ENCODE peak calls at places on chromosomes 11 and 22, in ten cellular contexts. B, G, U, P, N, C, O, X, T and K are unnamed samples.

GRCh38 chr22:43241699-43242386 is 54.9 kb upstream of the TTLL12 start:
- DNase-seq in B (no peak), G (no peak), U (no peak), P (no peak), N (no peak), C (no peak), O (no peak), X (no peak), T (no peak), K (no peak)

GRCh38 chr11:92130432-92130831 is 94.2 kb upstream of the FAT3 start:
- DNase-seq in B (peak), G (no peak), U (no peak), P (peak), N (no peak), C (no peak), O (no peak), X (no peak), T (no peak), K (no peak)

GRCh38 chr11:75413864-75414263 is 14.5 kb downstream of the RPS3 start:
- DNase-seq in B (no peak), G (no peak), U (no peak), P (no peak), N (no peak), C (no peak), O (no peak), X (no peak), T (peak), K (peak)

GRCh38 chr22:38208549-38209097 is 6.8 kb downstream of the MAFF start:
- DNase-seq in B (no peak), G (no peak), U (no peak), P (no peak), N (no peak), C (no peak), O (no peak), X (no peak), T (no peak), K (no peak)

GRCh38 chr11:32809313-32809712 is 14.9 kb upstream of the CCDC73 start:
- DNase-seq in B (peak), G (peak), U (peak), P (peak), N (peak), C (peak), O (no peak), X (peak), T (peak), K (peak)

GRCh38 chr11:2801711-2802388 is 83.7 kb downstream of the CDKN1C start:
- DNase-seq in B (no peak), G (no peak), U (peak), P (no peak), N (peak), C (no peak), O (no peak), X (no peak), T (peak), K (no peak)

GRCh38 chr11:81658722-81659121 is 1074.9 kb downstream of the FAM181B start:
- DNase-seq in B (peak), G (no peak), U (no peak), P (peak), N (no peak), C (peak), O (no peak), X (no peak), T (no peak), K (peak)

GRCh38 chr11:74493816-74494630 is 499 bp upstream of the LIPT2 start:
- DNase-seq in B (peak), G (peak), U (no peak), P (peak), N (no peak), C (no peak), O (no peak), X (no peak), T (no peak), K (no peak)

GRCh38 chr11:113839842-113840241 is 35.5 kb downstream of the USP28 start:
- DNase-seq in B (no peak), G (no peak), U (no peak), P (no peak), N (no peak), C (no peak), O (no peak), X (no peak), T (no peak), K (no peak)

GRCh38 chr11:75453916-75454655 is 21.1 kb upstream of the KLHL35 start:
- DNase-seq in B (peak), G (no peak), U (no peak), P (peak), N (peak), C (no peak), O (no peak), X (no peak), T (no peak), K (no peak)

GRCh38 chr11:47924184-47924671 is 56.1 kb upstream of the PTPRJ start:
- DNase-seq in B (peak), G (peak), U (peak), P (peak), N (no peak), C (no peak), O (no peak), X (no peak), T (peak), K (no peak)

GRCh38 chr11:109785714-109786113 is 307.5 kb upstream of the ZC3H12C start:
- DNase-seq in B (peak), G (no peak), U (no peak), P (peak), N (no peak), C (no peak), O (no peak), X (no peak), T (no peak), K (no peak)

GRCh38 chr11:2207212-2207611 is 35.6 kb upstream of the TH start:
- DNase-seq in B (no peak), G (no peak), U (no peak), P (no peak), N (peak), C (no peak), O (no peak), X (no peak), T (no peak), K (no peak)

GRCh38 chr22:37051629-37052385 is at the start of gene KCTD17:
- DNase-seq in B (peak), G (peak), U (peak), P (peak), N (peak), C (peak), O (no peak), X (peak), T (peak), K (peak)

GRCh38 chr11:43393765-43394355 is 35.1 kb downstream of the TTC17 start:
- DNase-seq in B (peak), G (no peak), U (no peak), P (no peak), N (no peak), C (no peak), O (no peak), X (no peak), T (peak), K (no peak)

GRCh38 chr11:72816404-72816990 is 2.3 kb downstream of the ATG16L2 start:
- DNase-seq in B (peak), G (no peak), U (no peak), P (no peak), N (no peak), C (no peak), O (no peak), X (no peak), T (no peak), K (peak)

GRCh38 chr22:49406047-49406650 is 421.5 kb downstream of the BRD1 start:
- DNase-seq in B (no peak), G (no peak), U (no peak), P (no peak), N (no peak), C (no peak), O (no peak), X (no peak), T (peak), K (no peak)

GRCh38 chr22:21683401-21683811 is 17.6 kb downstream of the PPIL2 start:
- DNase-seq in B (no peak), G (no peak), U (no peak), P (no peak), N (no peak), C (no peak), O (no peak), X (no peak), T (no peak), K (no peak)
- H3K27ac ChIP-seq in B (no peak), G (no peak), U (no peak), P (no peak), N (no peak), C (no peak), O (no peak), X (no peak), T (no peak), K (no peak)

GRCh38 chr11:7611411-7611810 is 61.9 kb downstream of the CYB5R2 start:
- DNase-seq in B (peak), G (no peak), U (no peak), P (peak), N (no peak), C (no peak), O (no peak), X (no peak), T (no peak), K (no peak)

GRCh38 chr11:7613394-7613720 is 59.9 kb downstream of the CYB5R2 start:
- DNase-seq in B (no peak), G (no peak), U (no peak), P (no peak), N (no peak), C (no peak), O (no peak), X (no peak), T (no peak), K (no peak)

GRCh38 chr11:7614656-7615055 is 58.6 kb downstream of the CYB5R2 start:
- DNase-seq in B (no peak), G (no peak), U (no peak), P (no peak), N (no peak), C (no peak), O (no peak), X (no peak), T (no peak), K (no peak)

GRCh38 chr11:7612056-7612660 is 61.1 kb downstream of the CYB5R2 start:
- DNase-seq in B (no peak), G (no peak), U (no peak), P (no peak), N (no peak), C (no peak), O (no peak), X (no peak), T (no peak), K (no peak)

GRCh38 chr11:7612661-7613393 is 60.5 kb downstream of the CYB5R2 start:
- DNase-seq in B (peak), G (no peak), U (no peak), P (no peak), N (no peak), C (no peak), O (no peak), X (no peak), T (no peak), K (peak)
- H3K4me3 ChIP-seq in B (no peak), G (no peak), U (no peak), P (no peak), N (no peak), C (no peak), O (no peak), X (no peak), T (no peak), K (no peak)

DNA sequence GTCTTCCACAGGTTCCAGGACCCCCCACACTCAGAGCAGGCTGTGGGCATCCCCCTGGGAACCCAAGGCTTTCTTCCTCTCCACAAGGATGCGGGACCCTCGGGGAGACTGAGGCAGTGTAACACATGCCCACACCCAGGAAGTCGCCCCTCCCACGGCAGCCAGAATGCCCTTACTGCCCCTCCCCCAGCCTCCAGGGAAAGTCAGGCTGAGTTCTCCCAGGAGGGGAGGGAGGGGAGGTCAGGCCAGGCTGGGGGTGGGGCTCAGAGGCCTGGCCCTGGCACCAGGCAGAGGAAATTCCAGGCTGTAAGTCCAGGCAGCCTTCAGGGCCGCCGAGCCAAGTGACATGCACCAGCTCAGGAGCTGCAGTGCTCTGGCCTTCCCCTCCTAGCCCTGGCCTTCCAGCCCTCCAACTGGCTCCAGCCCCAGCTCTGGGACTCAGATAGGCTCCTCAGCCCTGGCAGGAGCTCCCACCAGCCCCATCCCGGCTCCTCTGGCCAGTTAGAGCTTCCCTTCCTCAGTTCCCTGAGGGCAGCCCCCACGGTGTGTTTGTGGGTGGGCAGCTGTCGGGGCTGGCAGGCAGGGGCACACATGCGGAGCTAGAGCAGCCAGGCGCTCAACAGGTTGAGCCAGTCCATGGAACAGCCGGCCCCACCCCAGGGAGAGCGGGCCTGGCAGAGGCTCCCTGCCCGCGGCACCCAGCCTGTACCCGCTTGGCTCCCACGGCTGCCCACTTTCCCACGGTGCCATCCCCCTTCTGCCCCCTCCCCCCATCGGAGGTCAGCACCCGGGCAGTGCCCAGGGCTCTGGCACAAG is 3.6 kb downstream of the BCL9L start:
- DNase-seq in B (peak), G (no peak), U (peak), P (peak), N (peak), C (no peak), O (no peak), X (no peak), T (peak), K (no peak)
- H3K27ac ChIP-seq in B (peak), G (peak), U (peak), P (peak), N (peak), C (no peak), O (peak), X (peak), T (peak), K (no peak)

GRCh38 chr11:57647960-57648776 is 1.5 kb downstream of the YPEL4 start:
- DNase-seq in B (no peak), G (no peak), U (peak), P (peak), N (no peak), C (peak), O (no peak), X (no peak), T (no peak), K (peak)
- H3K4me3 ChIP-seq in B (peak), G (no peak), U (peak), P (peak), N (no peak), C (no peak), O (peak), X (no peak), T (no peak), K (no peak)

DNA sequence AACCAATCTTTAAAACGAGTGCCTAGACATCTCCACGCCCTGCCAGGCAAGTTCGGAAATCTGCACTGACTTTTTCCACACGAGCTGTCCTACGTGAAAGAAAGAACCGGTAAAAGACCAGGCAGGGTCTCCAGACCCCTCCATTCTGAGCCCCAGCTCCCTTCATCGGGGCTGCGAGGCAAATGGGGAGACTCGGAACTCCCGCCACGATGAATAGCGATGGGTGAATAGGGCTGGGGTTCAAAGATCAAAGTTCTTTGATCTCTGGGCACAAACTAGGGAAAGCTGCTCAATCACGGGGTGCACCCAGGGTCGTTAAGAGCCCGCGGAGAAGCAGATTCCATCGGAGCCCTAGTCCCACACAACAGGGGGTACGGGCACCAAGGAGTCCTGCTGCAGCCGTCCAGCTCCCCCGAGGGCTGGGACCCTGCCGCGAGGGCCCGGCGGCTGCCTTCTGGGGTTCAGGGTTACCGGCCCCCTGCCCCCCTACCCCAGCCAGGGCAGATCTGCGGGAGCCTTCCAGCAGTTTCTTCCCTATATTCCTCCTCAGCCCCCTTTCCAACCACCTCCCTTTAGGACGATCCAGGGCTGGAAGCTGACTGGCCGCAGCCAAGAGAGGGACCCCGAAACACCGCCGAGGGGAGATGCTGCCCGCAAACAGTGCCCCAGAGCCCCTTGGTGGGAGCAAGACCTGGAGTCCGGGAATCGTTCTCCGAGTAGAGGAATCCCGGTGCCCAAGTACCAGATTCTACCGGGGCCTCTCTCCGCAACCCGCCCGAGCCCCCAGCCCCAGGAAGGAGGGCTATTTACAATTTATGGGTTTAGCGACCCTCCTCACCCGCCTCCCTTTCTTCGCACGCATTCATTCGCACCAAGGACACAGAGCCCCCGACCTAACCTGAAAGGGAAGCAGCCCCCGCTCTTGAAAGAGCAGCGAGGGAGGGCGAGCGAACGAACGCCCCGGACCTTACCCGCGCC is 952 bp downstream of the LRP4 start:
- DNase-seq in B (no peak), G (no peak), U (no peak), P (peak), N (no peak), C (no peak), O (no peak), X (peak), T (no peak), K (no peak)
- H3K27ac ChIP-seq in B (no peak), G (peak), U (peak), P (peak), N (peak), C (no peak), O (peak), X (no peak), T (no peak), K (no peak)

GRCh38 chr11:103935219-103935618 is 101.2 kb upstream of the DDI1 start:
- DNase-seq in B (no peak), G (no peak), U (no peak), P (peak), N (no peak), C (no peak), O (no peak), X (no peak), T (no peak), K (no peak)
- H3K4me3 ChIP-seq in B (no peak), G (no peak), U (no peak), P (no peak), N (no peak), C (no peak), O (no peak), X (no peak), T (no peak), K (no peak)

DNA sequence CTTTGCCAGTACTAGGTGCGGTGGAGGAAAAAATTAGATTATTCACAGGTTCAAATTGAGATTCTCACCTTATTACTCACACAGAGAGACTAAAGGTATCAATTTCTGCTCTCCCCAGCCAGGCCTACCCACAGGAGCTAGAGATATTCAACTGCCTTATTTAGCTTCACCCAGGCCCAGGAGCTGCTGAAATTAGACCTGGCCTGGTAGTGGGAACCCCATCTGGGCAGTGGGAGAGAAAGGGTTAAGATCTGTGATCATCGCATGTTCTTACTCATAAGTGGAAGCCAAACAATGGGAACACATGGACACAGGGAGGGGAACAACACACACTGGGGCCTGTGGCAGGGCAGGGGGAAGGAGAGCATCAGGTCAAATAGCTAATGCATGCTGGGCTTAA is 20.9 kb upstream of the MICAL2 start:
- DNase-seq in B (peak), G (no peak), U (no peak), P (no peak), N (peak), C (no peak), O (no peak), X (no peak), T (no peak), K (no peak)
- H3K27ac ChIP-seq in B (peak), G (peak), U (peak), P (peak), N (peak), C (no peak), O (peak), X (no peak), T (no peak), K (no peak)

DNA sequence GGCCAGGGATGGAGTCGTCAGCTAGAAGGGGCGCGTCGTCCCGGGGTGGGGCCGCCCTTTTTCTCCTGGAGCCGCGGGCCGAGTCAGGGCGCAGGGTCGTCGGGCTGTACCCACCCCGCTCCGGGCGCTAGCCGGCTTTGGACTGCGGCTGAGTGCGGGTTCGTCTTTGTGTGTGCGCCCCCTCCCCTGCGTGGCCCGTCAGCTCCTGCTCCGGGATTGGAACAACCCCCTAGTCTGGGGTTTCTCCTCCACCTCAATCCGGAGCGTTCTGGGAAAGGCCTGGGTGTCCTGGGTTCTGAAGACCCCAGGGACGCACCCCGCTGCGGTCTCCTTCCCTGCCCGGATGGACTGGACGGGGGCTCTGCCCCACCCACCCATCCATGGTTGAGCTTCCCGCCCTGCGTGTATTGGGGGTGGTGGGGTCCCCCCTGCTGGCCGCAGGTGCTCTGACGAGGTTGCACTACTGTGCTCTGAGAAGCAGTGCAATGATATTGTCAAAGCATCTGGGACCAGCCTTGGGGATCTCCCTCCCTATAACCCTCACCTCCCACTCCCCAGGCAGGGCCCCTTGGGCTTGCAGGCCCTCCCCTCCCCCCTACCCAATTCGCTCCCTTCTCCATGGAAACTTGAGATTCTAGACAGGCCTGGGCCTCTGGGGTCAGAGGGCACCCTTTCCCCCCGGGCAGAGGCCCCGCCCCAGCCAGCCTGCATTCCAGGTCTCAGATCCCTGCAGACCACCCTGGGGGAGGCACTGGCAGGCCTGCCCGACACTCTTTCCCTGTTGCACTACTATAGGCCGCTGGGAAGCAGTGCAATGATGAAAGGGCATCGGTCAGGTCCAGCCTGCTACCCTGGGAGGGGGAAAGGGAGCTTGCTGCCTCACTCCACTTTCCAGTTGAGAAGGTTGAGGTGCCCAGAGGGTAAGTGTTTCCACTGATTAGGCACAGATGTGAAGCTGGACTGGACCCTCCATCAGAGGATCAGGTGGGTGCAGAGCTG is 10.7 kb downstream of the SDF2L1 start:
- DNase-seq in B (no peak), G (no peak), U (no peak), P (no peak), N (no peak), C (peak), O (no peak), X (no peak), T (no peak), K (no peak)
- H3K4me3 ChIP-seq in B (peak), G (peak), U (peak), P (peak), N (peak), C (peak), O (peak), X (no peak), T (no peak), K (peak)

GRCh38 chr22:47145883-47146282 is 383.4 kb downstream of the TBC1D22A start:
- DNase-seq in B (no peak), G (no peak), U (no peak), P (no peak), N (no peak), C (no peak), O (no peak), X (no peak), T (no peak), K (no peak)
- H3K27ac ChIP-seq in B (no peak), G (no peak), U (no peak), P (no peak), N (no peak), C (no peak), O (peak), X (no peak), T (no peak), K (no peak)